ENCODE peak calls at places on chromosomes 11 and 22, in nine cellular contexts. W is KBM-7; O is A549; M is NCI-H1930; D is D341Med; Z is BE2C; E is activated CD4-positive, alpha-beta memory T cell treated with anti-CD3 and anti-CD28 coated beads, Interleukin-2, amount 10 ng/mL, durations not matched to agents 7 days and 5 days; Y is SK-N-DZ; U is NCI-H748 treated with DMSO at 0.1 percent for 48 hours. B is an unnamed sample.

GRCh38 chr11:2275334-2276279 is 5.2 kb upstream of the ASCL2 start:
- DNase-seq in Z (no peak), M (no peak), O (no peak), Y (no peak), U (no peak), D (no peak), W (no peak), E (no peak), B (no peak)

GRCh38 chr11:60251485-60252207 is 8.7 kb upstream of the MS4A4E start:
- DNase-seq in W (peak), Y (no peak), Z (no peak), O (peak), D (peak), M (no peak), U (peak), E (no peak), B (no peak)

GRCh38 chr11:75246006-75246672 is 5.6 kb downstream of the TPBGL start:
- DNase-seq in M (no peak), Z (peak), E (no peak), U (no peak), D (no peak), O (no peak), W (no peak), Y (no peak), B (no peak)

GRCh38 chr11:96875772-96876171 is 486.0 kb downstream of the JRKL start:
- DNase-seq in Y (peak), Z (peak), U (no peak), E (no peak), D (no peak), M (no peak), W (no peak), O (no peak), B (no peak)

GRCh38 chr11:130583866-130584265 is 135.4 kb downstream of the ADAMTS15 start:
- DNase-seq in U (no peak), E (no peak), W (no peak), O (no peak), Y (no peak), Z (no peak), D (no peak), M (no peak), B (no peak)

GRCh38 chr22:25896098-25896497 is 154.1 kb downstream of the MYO18B start:
- DNase-seq in E (no peak), U (no peak), Y (no peak), W (no peak), D (peak), Z (no peak), O (peak), M (no peak), B (no peak)

GRCh38 chr22:32775957-32776356 is 25.5 kb upstream of the TIMP3 start:
- DNase-seq in E (no peak), D (no peak), W (no peak), O (peak), U (no peak), Y (no peak), M (no peak), Z (peak), B (no peak)

GRCh38 chr11:81644239-81644840 is 1089.3 kb downstream of the FAM181B start:
- DNase-seq in E (no peak), M (no peak), O (peak), Y (peak), U (peak), Z (peak), D (peak), W (peak), B (no peak)

GRCh38 chr11:2215230-2215560 is 43.6 kb upstream of the TH start:
- DNase-seq in E (peak), Y (no peak), Z (no peak), U (no peak), M (no peak), O (no peak), W (no peak), D (no peak), B (no peak)

GRCh38 chr11:115042002-115042401 is 363.7 kb downstream of the NXPE2 start:
- DNase-seq in U (no peak), W (no peak), O (no peak), E (no peak), M (no peak), Z (peak), D (no peak), Y (peak), B (no peak)

GRCh38 chr11:69495441-69496201 is 14.2 kb downstream of the LINC01488 start:
- DNase-seq in U (no peak), M (no peak), E (no peak), D (no peak), Z (no peak), W (no peak), O (no peak), Y (no peak), B (no peak)

GRCh38 chr11:46247664-46248063 is 29.8 kb upstream of the CREB3L1 start:
- DNase-seq in Y (no peak), D (peak), U (peak), M (peak), E (peak), O (peak), W (peak), Z (peak), B (peak)

B was measured in D721Med.